ENCODE peak calls at places on chromosomes 5 and 9, in nine cellular contexts. J is body of pancreas, S is MM.1S, H is AG10803, L is uterus, P is Peyer's patch, U is AG04449, N is fibroblast of villous mesenchyme, R is GM12878. M is an unnamed sample.

GRCh38 chr5:172802013-172802584 is 31.1 kb upstream of the DUSP1 start:
- DNase-seq in J (no peak), S (no peak), H (no peak), L (no peak), P (no peak), U (no peak), N (no peak), R (no peak), M (no peak)

GRCh38 chr5:40736103-40736875 is 19.5 kb downstream of the TTC33 start:
- DNase-seq in J (no peak), S (peak; percentile 60), H (peak; percentile 54), L (no peak), P (no peak), U (no peak), N (peak; percentile 68), R (peak; percentile 37), M (no peak)

GRCh38 chr5:90759119-90759518 is 200.5 kb downstream of the ADGRV1 start:
- DNase-seq in J (no peak), S (no peak), H (no peak), L (no peak), P (no peak), U (no peak), N (no peak), R (no peak), M (no peak)

GRCh38 chr5:96961053-96961452 is 25.2 kb downstream of the LNPEP start:
- DNase-seq in J (no peak), S (peak; percentile 85), H (no peak), L (no peak), P (no peak), U (no peak), N (peak; percentile 28), R (peak; percentile 76), M (no peak)

GRCh38 chr5:156706631-156707030 is 143.5 kb upstream of the PPP1R2B start:
- DNase-seq in J (no peak), S (no peak), H (no peak), L (no peak), P (no peak), U (no peak), N (no peak), R (no peak), M (no peak)

GRCh38 chr5:84585218-84585617 is 200.5 kb upstream of the EDIL3 start:
- DNase-seq in J (no peak), S (no peak), H (no peak), L (no peak), P (no peak), U (no peak), N (no peak), R (no peak), M (no peak)

GRCh38 chr5:14101922-14102321 is 41.2 kb upstream of the TRIO start:
- DNase-seq in J (no peak), S (no peak), H (peak; percentile 63), L (no peak), P (no peak), U (no peak), N (no peak), R (no peak), M (no peak)

GRCh38 chr9:104863180-104863883 is 64.6 kb downstream of the ABCA1 start:
- DNase-seq in J (peak; percentile 48), S (peak; percentile 68), H (peak; percentile 82), L (peak; percentile 47), P (no peak), U (no peak), N (peak; percentile 87), R (peak; percentile 7), M (no peak)

GRCh38 chr5:142587354-142587965 is 98.4 kb downstream of the FGF1 start:
- DNase-seq in J (no peak), S (peak; percentile 42), H (peak; percentile 37), L (no peak), P (no peak), U (no peak), N (peak; percentile 63), R (no peak), M (no peak)

GRCh38 chr5:168578506-168579205 is 512 bp downstream of the PANK3 start:
- DNase-seq in J (no peak), S (peak; percentile 11), H (no peak), L (no peak), P (no peak), U (no peak), N (peak; percentile 30), R (no peak), M (no peak)

GRCh38 chr9:9855503-9856078 is 757.2 kb downstream of the PTPRD start:
- DNase-seq in J (no peak), S (no peak), H (no peak), L (no peak), P (no peak), U (no peak), N (no peak), R (no peak), M (no peak)

GRCh38 chr5:150073086-150073625 is 13.2 kb downstream of the CSF1R start:
- DNase-seq in J (peak; percentile 6), S (no peak), H (no peak), L (no peak), P (peak; percentile 19), U (no peak), N (no peak), R (no peak), M (no peak)

GRCh38 chr9:89946741-89947140 is 341.9 kb downstream of the GADD45G start:
- DNase-seq in J (no peak), S (no peak), H (peak; percentile 24), L (no peak), P (no peak), U (no peak), N (no peak), R (no peak), M (no peak)

GRCh38 chr9:85742630-85742928 is 825 bp upstream of the AGTPBP1 start:
- DNase-seq in J (no peak), S (peak; percentile 32), H (peak; percentile 69), L (no peak), P (no peak), U (peak; percentile 24), N (peak; percentile 79), R (no peak), M (no peak)

GRCh38 chr9:94140418-94140780 is 56.1 kb downstream of the PTPDC1 start:
- DNase-seq in J (no peak), S (no peak), H (no peak), L (no peak), P (no peak), U (no peak), N (no peak), R (no peak), M (no peak)

GRCh38 chr9:107530682-107531081 is 41.1 kb upstream of the KLF4 start:
- DNase-seq in J (no peak), S (no peak), H (no peak), L (no peak), P (no peak), U (no peak), N (no peak), R (no peak), M (no peak)

GRCh38 chr9:136945333-136946227 is 537 bp downstream of the C8G start:
- DNase-seq in J (no peak), S (no peak), H (no peak), L (no peak), P (no peak), U (no peak), N (no peak), R (no peak), M (no peak)

GRCh38 chr5:41312478-41313060 is 99.2 kb upstream of the C6 start:
- DNase-seq in J (no peak), S (no peak), H (no peak), L (no peak), P (no peak), U (no peak), N (no peak), R (no peak), M (no peak)

GRCh38 chr9:136316896-136317676 is 10.3 kb upstream of the GPSM1 start:
- DNase-seq in J (no peak), S (no peak), H (no peak), L (no peak), P (no peak), U (no peak), N (no peak), R (no peak), M (no peak)

GRCh38 chr9:120891255-120891954 is 14.4 kb upstream of the PHF19 start:
- DNase-seq in J (no peak), S (no peak), H (no peak), L (no peak), P (no peak), U (no peak), N (peak; percentile 55), R (no peak), M (no peak)

GRCh38 chr5:167555771-167556170 is 735.7 kb upstream of the WWC1 start:
- DNase-seq in J (no peak), S (no peak), H (no peak), L (no peak), P (no peak), U (no peak), N (no peak), R (no peak), M (no peak)
- TF ChIP-seq CTCF in J (no peak), S (no peak), H (peak; percentile 19), L (no peak), P (no peak), U (no peak), N (no peak), R (no peak), M (no peak)

DNA sequence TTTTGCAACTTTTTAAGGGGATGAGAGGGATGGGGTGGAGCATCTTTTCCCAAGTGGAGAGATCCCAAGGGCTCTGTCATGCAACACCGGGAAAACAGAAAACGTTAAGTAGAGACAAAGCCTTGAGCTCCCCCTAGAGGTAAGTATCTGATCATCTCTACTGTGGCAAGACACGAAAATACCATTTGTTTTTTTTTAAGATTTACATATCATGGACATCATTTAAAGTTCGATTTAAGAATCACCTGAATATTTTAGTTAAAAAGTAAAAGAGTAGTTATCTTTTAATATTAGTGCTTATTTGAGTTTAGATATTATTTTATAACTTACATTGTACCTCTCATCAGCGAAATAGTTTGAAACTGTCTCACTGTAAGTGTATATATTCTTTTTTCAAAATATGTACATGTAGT is 200.4 kb downstream of the LRRC70 start:
- DNase-seq in J (no peak), S (peak; percentile 66), H (peak; percentile 68), L (no peak), P (no peak), U (peak; percentile 14), N (peak; percentile 65), R (no peak), M (no peak)
- TF ChIP-seq CTCF in J (peak; percentile 53), S (peak; percentile 74), H (peak; percentile 88), L (peak; percentile 61), P (peak; percentile 67), U (peak; percentile 70), N (peak; percentile 80), R (peak; percentile 66), M (peak; percentile 76)

DNA sequence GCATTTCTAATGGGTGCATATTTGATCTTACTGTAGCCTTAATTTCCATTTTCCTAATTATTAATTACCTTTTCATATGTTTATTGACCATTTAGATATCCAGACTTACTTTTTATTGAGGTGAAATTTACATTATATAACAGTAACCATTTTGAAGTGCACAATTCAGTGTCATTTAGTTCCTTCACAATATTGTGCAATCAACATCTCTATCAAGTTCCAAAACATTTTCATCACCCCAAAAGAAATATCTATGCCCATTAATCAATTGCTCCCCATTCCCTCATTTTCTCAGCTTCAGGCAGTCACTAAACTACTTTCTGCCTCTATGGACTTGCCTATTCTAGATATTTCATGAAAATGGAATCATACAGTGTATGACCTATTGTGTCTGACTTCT is 5.9 kb downstream of the COL15A1 start:
- DNase-seq in J (no peak), S (no peak), H (no peak), L (no peak), P (no peak), U (no peak), N (no peak), R (no peak), M (no peak)
- TF ChIP-seq CTCF in J (no peak), S (no peak), H (no peak), L (no peak), P (no peak), U (no peak), N (no peak), R (no peak), M (no peak)

GRCh38 chr5:17189381-17190036 is 27.9 kb upstream of the BASP1 start:
- DNase-seq in J (peak; percentile 72), S (peak; percentile 67), H (peak; percentile 76), L (peak; percentile 62), P (peak; percentile 75), U (no peak), N (peak; percentile 92), R (peak; percentile 24), M (peak; percentile 70)
- TF ChIP-seq CTCF in J (peak; percentile 78), S (peak; percentile 89), H (peak; percentile 88), L (peak; percentile 59), P (peak; percentile 78), U (peak; percentile 66), N (peak; percentile 83), R (peak; percentile 77), M (peak; percentile 92)

M was measured in mesothelial cell of epicardium.